ENCODE peak calls at places on chromosome 12, in five cellular contexts. M, E, Z, T and V are unnamed samples.

GRCh38 chr12:118188690-118189371 is 52.9 kb downstream of the PEBP1 start:
- DNase-seq in M (no peak), E (no peak), Z (peak; percentile 2), T (no peak), V (no peak)

GRCh38 chr12:93813972-93814821 is 137.0 kb downstream of the CRADD start:
- DNase-seq in M (no peak), E (no peak), Z (peak; percentile 64), T (peak; percentile 86), V (no peak)

GRCh38 chr12:49895773-49896172 is 7.9 kb downstream of the FAIM2 start:
- DNase-seq in M (no peak), E (no peak), Z (no peak), T (no peak), V (no peak)

GRCh38 chr12:3752096-3752709 is 706 bp downstream of the CRACR2A start:
- DNase-seq in M (peak; percentile 87), E (peak; percentile 68), Z (peak; percentile 72), T (peak; percentile 24), V (peak; percentile 87)

GRCh38 chr12:116924558-116925453 is 14.1 kb downstream of the FBXW8 start:
- DNase-seq in M (no peak), E (no peak), Z (peak; percentile 84), T (no peak), V (no peak)

GRCh38 chr12:3725267-3726115 is 27.4 kb downstream of the CRACR2A start:
- DNase-seq in M (no peak), E (no peak), Z (no peak), T (no peak), V (no peak)

GRCh38 chr12:128947199-128947598 is 93.9 kb downstream of the GLT1D1 start:
- DNase-seq in M (no peak), E (no peak), Z (no peak), T (no peak), V (no peak)

GRCh38 chr12:113007166-113007565 is 28.8 kb downstream of the OAS2 start:
- DNase-seq in M (no peak), E (no peak), Z (peak; percentile 71), T (no peak), V (no peak)

GRCh38 chr12:5022465-5023061 is 21.1 kb upstream of the KCNA5 start:
- DNase-seq in M (peak; percentile 85), E (peak; percentile 53), Z (no peak), T (no peak), V (peak; percentile 79)

GRCh38 chr12:64825143-64826011 is 930 bp downstream of the TBC1D30 start:
- DNase-seq in M (peak; percentile 28), E (no peak), Z (no peak), T (no peak), V (peak; percentile 34)

GRCh38 chr12:52120951-52121847 is 41.7 kb downstream of the SMIM41 start:
- DNase-seq in M (peak; percentile 5), E (no peak), Z (no peak), T (no peak), V (peak; percentile 1)

GRCh38 chr12:103503546-103504480 is 8.0 kb upstream of the C12orf42 start:
- DNase-seq in M (no peak), E (peak; percentile 76), Z (no peak), T (no peak), V (peak; percentile 58)

GRCh38 chr12:62794218-62794583 is 140.7 kb downstream of the PPM1H start:
- DNase-seq in M (no peak), E (no peak), Z (no peak), T (no peak), V (no peak)

GRCh38 chr12:75727577-75727976 is 216.2 kb upstream of the KRR1 start:
- DNase-seq in M (no peak), E (no peak), Z (no peak), T (no peak), V (no peak)

GRCh38 chr12:63045020-63045860 is 105.8 kb downstream of the AVPR1A start:
- DNase-seq in M (no peak), E (no peak), Z (peak; percentile 75), T (no peak), V (no peak)

GRCh38 chr12:52776913-52777395 is at the start of gene KRT76:
- DNase-seq in M (no peak), E (no peak), Z (no peak), T (no peak), V (no peak)

GRCh38 chr12:203462-204260 is 10.3 kb downstream of the SLC6A12 start:
- DNase-seq in M (no peak), E (no peak), Z (no peak), T (no peak), V (no peak)

GRCh38 chr12:123845881-123846280 is 83.8 kb downstream of the DNAH10 start:
- DNase-seq in M (no peak), E (no peak), Z (no peak), T (no peak), V (no peak)

GRCh38 chr12:46160081-46160980 is 108.5 kb downstream of the SLC38A1 start:
- DNase-seq in M (no peak), E (no peak), Z (no peak), T (peak; percentile 62), V (no peak)

GRCh38 chr12:43282106-43282505 is 269.9 kb downstream of the ADAMTS20 start:
- DNase-seq in M (no peak), E (no peak), Z (no peak), T (no peak), V (no peak)

GRCh38 chr12:62657363-62657632 is 190.7 kb downstream of the MON2 start:
- DNase-seq in M (no peak), E (no peak), Z (no peak), T (no peak), V (no peak)

GRCh38 chr12:55728185-55728931 is 451 bp downstream of the CD63 start:
- DNase-seq in M (peak; percentile 47), E (no peak), Z (no peak), T (peak; percentile 82), V (no peak)

DNA sequence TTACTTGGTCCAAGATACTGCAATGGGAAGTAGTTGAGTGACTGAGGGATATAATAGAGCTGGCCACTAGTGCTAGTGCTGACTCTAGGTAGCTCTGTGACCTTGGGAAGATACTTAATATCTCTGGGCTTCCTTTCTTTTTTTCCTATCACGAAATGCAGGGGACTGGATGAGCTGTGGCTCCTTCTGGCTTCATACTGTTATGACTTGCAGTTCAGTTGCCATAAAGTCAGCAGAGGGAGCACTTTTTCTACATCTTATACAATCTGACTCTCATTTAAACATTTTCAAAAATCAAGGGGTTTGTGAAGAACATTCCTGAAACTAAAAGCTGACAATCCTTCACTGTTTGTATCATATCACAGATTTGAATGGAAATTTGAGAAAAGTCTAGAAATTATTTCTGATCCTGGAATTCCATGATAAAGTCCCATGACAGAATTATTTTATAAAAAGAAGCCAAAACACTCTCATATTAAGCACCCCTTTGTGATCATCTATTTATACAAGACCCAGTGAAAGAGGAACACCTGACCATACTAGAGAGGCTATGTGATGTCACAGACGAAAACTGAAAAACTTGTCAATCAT is 5.4 kb downstream of the BHLHE41 start:
- DNase-seq in M (peak; percentile 58), E (no peak), Z (peak; percentile 61), T (no peak), V (peak; percentile 52)
- TF ChIP-seq CTCF in M (peak; percentile 60), E (peak; percentile 62), Z (peak; percentile 70), T (no peak), V (peak; percentile 1)

DNA sequence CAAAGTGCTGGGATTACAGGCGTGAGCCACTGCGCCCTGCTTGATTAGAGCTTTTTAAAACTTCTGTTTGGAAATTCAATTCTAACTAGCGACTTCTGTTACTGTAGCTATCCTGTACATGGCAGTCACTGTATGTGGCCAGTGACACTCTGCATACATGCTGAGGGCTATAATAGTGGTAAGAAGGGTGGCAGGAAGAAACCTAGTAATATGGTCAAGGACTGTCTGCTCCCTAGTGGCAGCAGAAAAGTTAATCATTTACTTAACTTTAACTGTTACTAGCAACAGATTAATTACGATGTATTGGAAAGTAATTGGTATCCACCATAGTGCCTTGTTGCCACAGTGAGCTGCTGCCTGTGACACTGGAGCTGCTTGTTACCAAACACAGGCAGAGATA is 149.0 kb downstream of the KITLG start:
- DNase-seq in M (no peak), E (no peak), Z (no peak), T (no peak), V (no peak)
- TF ChIP-seq CTCF in M (no peak), E (no peak), Z (no peak), T (no peak), V (no peak)

GRCh38 chr12:27424631-27425230 is 21.8 kb upstream of the SMCO2 start:
- DNase-seq in M (no peak), E (no peak), Z (peak; percentile 47), T (no peak), V (peak; percentile 22)
- TF ChIP-seq CTCF in M (peak; percentile 38), E (no peak), Z (peak; percentile 71), T (no peak), V (no peak)

GRCh38 chr12:104681012-104681690 is 224.4 kb downstream of the CHST11 start:
- DNase-seq in M (no peak), E (no peak), Z (no peak), T (no peak), V (no peak)

GRCh38 chr12:104677441-104678089 is 220.8 kb downstream of the CHST11 start:
- DNase-seq in M (no peak), E (no peak), Z (no peak), T (no peak), V (no peak)

GRCh38 chr12:104680506-104680905 is 223.8 kb downstream of the CHST11 start:
- DNase-seq in M (no peak), E (no peak), Z (no peak), T (no peak), V (no peak)

GRCh38 chr12:104682790-104683279 is 226.1 kb downstream of the CHST11 start:
- DNase-seq in M (peak; percentile 64), E (peak; percentile 62), Z (no peak), T (no peak), V (peak; percentile 64)

DNA sequence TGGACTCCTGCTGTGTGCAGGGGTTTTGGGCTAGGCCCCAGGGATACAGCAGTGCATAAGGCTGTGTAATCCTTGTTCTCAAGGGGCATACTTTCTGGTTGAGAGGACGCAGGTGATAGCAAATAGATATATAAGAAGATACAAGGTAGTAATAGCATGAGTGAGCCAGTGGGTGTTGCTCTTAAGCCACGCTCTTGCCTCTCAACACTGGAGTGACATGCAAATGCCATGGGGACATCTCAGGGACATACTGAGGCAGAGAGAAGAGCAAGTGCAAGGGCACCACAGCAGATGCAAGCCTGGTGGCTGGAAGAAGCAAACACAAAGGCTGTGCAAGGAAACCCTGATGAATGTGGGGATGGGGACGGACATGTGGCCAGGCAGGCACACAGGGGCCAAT is 223.3 kb downstream of the CHST11 start:
- DNase-seq in M (peak; percentile 41), E (peak; percentile 51), Z (no peak), T (no peak), V (peak; percentile 44)
- TF ChIP-seq CTCF in M (peak; percentile 72), E (peak; percentile 15), Z (peak; percentile 51), T (no peak), V (peak; percentile 27)